ENCODE peak calls at places on chromosomes 3 and 15, in five cellular contexts. W is IMR-90, J is epithelial cell of esophagus, H is mesothelial cell of epicardium, V is left ventricle myocardium inferior. M is an unnamed sample.

GRCh38 chr15:78691167-78691872 is 50.3 kb upstream of the CHRNB4 start:
- DNase-seq in W (no peak), H (no peak), J (no peak), V (no peak), M (no peak)

GRCh38 chr3:73719413-73719831 is 94.7 kb upstream of the PDZRN3 start:
- DNase-seq in H (no peak), W (peak), J (no peak), V (no peak), M (peak)

GRCh38 chr15:72758195-72758594 is 25.4 kb downstream of the ADPGK start:
- DNase-seq in W (peak), J (peak), V (no peak), H (no peak), M (peak)

GRCh38 chr15:38163651-38164050 is 89.0 kb upstream of the SPRED1 start:
- DNase-seq in W (no peak), J (no peak), H (no peak), V (no peak), M (no peak)

GRCh38 chr3:72058493-72059081 is 273.6 kb upstream of the PROK2 start:
- DNase-seq in J (no peak), V (peak), W (no peak), H (no peak), M (no peak)

GRCh38 chr3:180563411-180563810 is 38.6 kb upstream of the TTC14 start:
- DNase-seq in W (no peak), V (no peak), J (no peak), H (no peak), M (no peak)

GRCh38 chr3:40925228-40925627 is 274.1 kb upstream of the CTNNB1 start:
- DNase-seq in H (no peak), V (no peak), W (no peak), J (no peak), M (no peak)

GRCh38 chr15:88487796-88488523 is 20.5 kb downstream of the MRPS11 start:
- DNase-seq in H (no peak), J (no peak), V (no peak), W (peak), M (peak)

GRCh38 chr3:105755121-105755886 is 113.5 kb downstream of the CBLB start:
- DNase-seq in W (no peak), H (no peak), J (no peak), V (no peak), M (no peak)

GRCh38 chr3:128794788-128795649 is 69.0 kb downstream of the RAB7A start:
- DNase-seq in J (peak), V (no peak), W (peak), H (peak), M (peak)

GRCh38 chr3:66399529-66400232 is 101.1 kb downstream of the LRIG1 start:
- DNase-seq in H (no peak), J (no peak), V (no peak), W (no peak), M (no peak)

GRCh38 chr3:98962189-98962930 is 60.9 kb upstream of the DCBLD2 start:
- DNase-seq in W (peak), J (peak), H (no peak), V (no peak), M (peak)

DNA sequence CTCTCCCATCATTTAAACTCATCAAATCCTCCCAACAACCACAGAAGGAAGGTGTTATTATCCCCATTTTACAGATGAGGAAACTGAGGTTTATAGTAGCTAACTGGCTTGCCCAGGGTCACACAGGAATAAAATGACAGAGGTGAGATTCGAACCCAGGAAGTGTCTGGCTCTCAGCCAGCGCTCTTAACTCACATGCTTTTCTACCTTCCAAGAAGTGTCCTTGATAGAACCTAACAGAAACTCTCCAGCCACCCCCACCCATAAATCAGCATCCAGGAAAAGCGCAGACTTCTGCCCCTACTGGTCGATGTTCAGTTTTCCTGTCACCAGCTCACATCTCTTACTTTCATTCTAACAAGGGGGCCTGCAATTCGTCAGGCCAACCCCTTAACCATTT is 51.7 kb downstream of the SPATA12 start:
- DNase-seq in H (no peak), W (no peak), V (no peak), J (no peak), M (no peak)
- TF ChIP-seq CTCF in H (no peak), W (no peak), V (no peak), J (peak), M (peak)

GRCh38 chr3:55963611-55964010 is 476.5 kb upstream of the WNT5A start:
- DNase-seq in H (no peak), J (no peak), V (no peak), W (no peak), M (no peak)
- TF ChIP-seq CTCF in H (no peak), J (no peak), V (no peak), W (no peak), M (no peak)

DNA sequence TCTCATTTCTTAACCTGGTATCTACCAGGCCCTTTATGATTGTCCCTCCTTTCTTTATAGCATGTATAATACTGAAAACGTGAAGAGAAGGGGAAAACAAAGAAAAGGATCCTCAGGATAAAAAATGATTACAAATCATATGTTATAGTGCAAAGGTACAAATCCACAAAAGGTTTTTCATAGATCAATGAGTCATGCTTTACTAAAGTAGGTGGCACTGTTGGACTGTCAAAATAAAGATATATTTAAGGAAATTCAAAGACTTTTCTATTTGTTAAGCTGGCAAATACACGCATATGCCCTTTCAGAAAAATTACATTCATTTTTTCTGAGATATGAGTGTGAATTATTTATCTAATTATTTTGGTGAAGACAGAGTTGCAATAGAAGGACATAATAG is 151.6 kb downstream of the CADM2 start:
- DNase-seq in V (no peak), J (peak), W (no peak), H (no peak), M (no peak)
- TF ChIP-seq CTCF in V (no peak), J (no peak), W (no peak), H (no peak), M (no peak)

GRCh38 chr3:142977399-142977728 is 13.9 kb upstream of the PAQR9 start:
- DNase-seq in J (no peak), W (peak), H (no peak), V (no peak), M (no peak)

GRCh38 chr3:142983318-142983717 is 18.1 kb upstream of the U2SURP start:
- DNase-seq in J (no peak), H (no peak), W (no peak), V (no peak), M (no peak)

GRCh38 chr3:142981901-142982773 is 18.7 kb upstream of the PAQR9 start:
- DNase-seq in V (no peak), J (no peak), W (no peak), H (no peak), M (no peak)

GRCh38 chr3:142984255-142984654 is 17.1 kb upstream of the U2SURP start:
- DNase-seq in H (no peak), V (no peak), J (no peak), W (no peak), M (no peak)

GRCh38 chr3:142981108-142981507 is 17.6 kb upstream of the PAQR9 start:
- DNase-seq in W (no peak), H (no peak), V (no peak), J (no peak), M (no peak)
- TF ChIP-seq CTCF in W (no peak), H (no peak), V (no peak), J (no peak), M (no peak)

GRCh38 chr3:137616019-137616418 is 148.1 kb upstream of the SOX14 start:
- DNase-seq in W (no peak), J (no peak), V (no peak), H (no peak), M (no peak)

GRCh38 chr3:137610723-137611122 is 153.4 kb upstream of the SOX14 start:
- DNase-seq in W (no peak), H (no peak), J (no peak), V (no peak), M (no peak)

DNA sequence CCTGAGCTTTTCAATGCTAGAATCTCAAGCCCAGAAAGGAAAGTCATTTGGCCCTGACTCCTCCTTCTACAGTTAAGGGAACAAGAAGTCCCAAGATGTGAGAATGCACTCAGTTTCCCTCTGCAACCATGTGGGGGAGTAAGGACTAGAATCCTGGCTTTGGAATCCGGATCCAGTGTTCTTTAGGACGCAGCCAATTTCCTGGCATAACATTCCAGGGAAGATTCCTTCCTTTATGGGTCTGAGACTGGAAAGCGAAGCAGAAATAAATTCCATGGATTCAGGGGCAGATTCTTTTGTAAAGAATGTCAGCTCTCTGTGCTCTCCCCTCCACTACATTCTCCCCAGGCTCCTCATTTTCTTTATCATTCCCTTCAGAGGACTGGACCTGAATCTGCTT is 151.8 kb upstream of the SOX14 start:
- DNase-seq in J (no peak), W (no peak), H (no peak), V (no peak), M (no peak)
- TF ChIP-seq CTCF in J (no peak), W (no peak), H (no peak), V (no peak), M (no peak)

DNA sequence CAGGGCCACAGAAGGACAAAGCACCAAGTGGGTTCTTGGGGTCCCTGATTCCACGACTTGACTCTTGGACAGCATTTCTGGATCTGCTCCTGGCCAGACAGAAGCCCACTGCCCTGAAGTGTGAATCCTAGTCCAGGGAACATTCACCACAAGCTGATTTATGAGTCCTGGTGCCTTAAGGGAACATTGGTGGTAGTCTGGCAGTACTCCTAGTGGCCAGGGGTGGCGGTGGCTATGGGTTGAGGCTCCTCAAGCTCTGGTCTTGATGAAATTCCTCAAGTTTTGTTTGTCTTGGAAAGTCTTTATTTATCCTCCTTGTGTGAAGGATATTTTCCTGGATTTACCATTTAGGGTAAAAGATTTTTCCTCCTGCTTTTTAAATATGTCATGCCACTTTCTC is 307.5 kb downstream of the PYDC2 start:
- DNase-seq in H (no peak), W (no peak), J (no peak), V (no peak), M (no peak)
- TF ChIP-seq CTCF in H (no peak), W (no peak), J (no peak), V (no peak), M (no peak)

GRCh38 chr3:20160230-20160629 is 25.8 kb downstream of the SGO1 start:
- DNase-seq in W (no peak), H (no peak), V (no peak), J (no peak), M (no peak)

GRCh38 chr3:20154078-20154477 is 31.9 kb downstream of the SGO1 start:
- DNase-seq in V (no peak), W (no peak), H (no peak), J (no peak), M (no peak)

DNA sequence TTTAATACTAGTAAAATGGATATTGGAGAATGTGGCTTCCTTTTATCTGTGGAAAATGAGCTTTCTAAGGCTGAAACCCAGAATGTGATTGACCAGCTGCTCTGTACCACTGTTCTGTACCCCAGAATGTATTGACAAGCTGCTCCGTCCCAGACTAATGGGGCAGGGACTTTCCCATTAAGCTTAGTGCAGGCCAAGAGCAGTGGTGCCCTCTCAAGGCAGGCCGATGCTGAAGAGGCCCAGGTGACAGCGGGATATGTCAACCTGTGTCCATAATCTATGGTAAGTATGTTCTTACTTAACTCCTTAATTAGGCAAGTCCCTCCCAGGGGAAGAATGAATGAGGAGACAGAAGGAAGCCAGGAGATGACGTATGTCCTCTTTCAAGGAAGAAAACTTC is 31.1 kb downstream of the SGO1 start:
- DNase-seq in V (no peak), W (no peak), J (no peak), H (no peak), M (no peak)
- TF ChIP-seq CTCF in V (no peak), W (no peak), J (no peak), H (no peak), M (no peak)

GRCh38 chr3:49839193-49839809 is 17.1 kb downstream of the TRAIP start:
- DNase-seq in J (peak), W (peak), V (peak), H (peak), M (peak)
- TF ChIP-seq CTCF in J (peak), W (peak), V (peak), H (peak), M (peak)

GRCh38 chr3:186421946-186422345 is 59.9 kb upstream of the DGKG start:
- DNase-seq in V (no peak), W (no peak), H (no peak), J (peak), M (no peak)

GRCh38 chr3:186427627-186428026 is 65.6 kb upstream of the DGKG start:
- DNase-seq in J (no peak), W (peak), H (no peak), V (peak), M (no peak)

GRCh38 chr3:186425788-186426730 is 64.0 kb upstream of the DGKG start:
- DNase-seq in V (no peak), H (no peak), W (peak), J (peak), M (peak)
- TF ChIP-seq CTCF in V (peak), H (no peak), W (peak), J (peak), M (peak)

M was measured in AG10803.